ENCODE peak calls at places on chromosomes 6 and 20, in five cellular contexts. H is H1, V is GM12878, B is HEK293T, J is HepG2. E is an unnamed sample.

GRCh38 chr6:37705239-37706051 is 7.8 kb upstream of the MDGA1 start:
- DNase-seq in H (peak; percentile 67), J (no peak), B (peak; percentile 76), V (peak; percentile 30), E (peak; percentile 61)

GRCh38 chr6:168971549-168971948 is 282.1 kb downstream of the THBS2 start:
- DNase-seq in V (no peak), J (no peak), H (no peak), B (no peak), E (no peak)

GRCh38 chr20:31704225-31705119 is 18.2 kb downstream of the BCL2L1 start:
- DNase-seq in H (no peak), B (no peak), V (no peak), J (peak; percentile 100), E (no peak)

GRCh38 chr6:26103770-26104456 is 16.7 kb downstream of the HFE start:
- DNase-seq in J (peak; percentile 96), B (peak; percentile 70), V (peak; percentile 99), H (peak; percentile 80), E (peak; percentile 77)

GRCh38 chr20:34859367-34859766 is 13.3 kb downstream of the GGT7 start:
- DNase-seq in J (no peak), V (no peak), H (no peak), B (no peak), E (no peak)

GRCh38 chr6:51200676-51201075 is 382.0 kb downstream of the TFAP2B start:
- DNase-seq in B (no peak), V (no peak), H (no peak), J (no peak), E (no peak)

GRCh38 chr6:157985378-157986155 is 3.9 kb downstream of the SYNJ2 start:
- DNase-seq in H (no peak), V (no peak), B (no peak), J (peak; percentile 100), E (no peak)

GRCh38 chr6:90446164-90446563 is 140.7 kb downstream of the MAP3K7 start:
- DNase-seq in J (no peak), V (no peak), H (no peak), B (no peak), E (no peak)

GRCh38 chr6:37131104-37131959 is 38.6 kb upstream of the PIM1 start:
- DNase-seq in H (no peak), J (peak; percentile 68), V (no peak), B (no peak), E (no peak)

GRCh38 chr6:70103798-70104197 is 199.1 kb downstream of the COL9A1 start:
- DNase-seq in B (no peak), H (no peak), V (no peak), J (no peak), E (no peak)

GRCh38 chr20:17807670-17808069 is 107.9 kb downstream of the BANF2 start:
- DNase-seq in B (no peak), J (peak; percentile 58), V (no peak), H (no peak), E (no peak)

GRCh38 chr6:50824505-50824904 is 5.8 kb downstream of the TFAP2B start:
- DNase-seq in J (no peak), V (no peak), B (no peak), H (no peak), E (no peak)

GRCh38 chr6:41498968-41499599 is 47.1 kb upstream of the FOXP4 start:
- DNase-seq in V (no peak), B (no peak), J (peak; percentile 93), H (no peak), E (no peak)

GRCh38 chr6:122389704-122390103 is 9.7 kb upstream of the HSF2 start:
- DNase-seq in B (no peak), H (no peak), V (no peak), J (peak; percentile 23), E (no peak)

GRCh38 chr6:32529697-32530429 is at the start of gene HLA-DRB5:
- DNase-seq in H (no peak), V (peak; percentile 58), J (no peak), B (no peak), E (no peak)

GRCh38 chr6:16582437-16583150 is 178.7 kb downstream of the ATXN1 start:
- DNase-seq in V (no peak), H (no peak), B (no peak), J (no peak), E (no peak)

GRCh38 chr20:34377072-34377847 is 14.2 kb downstream of the ITCH start:
- DNase-seq in B (no peak), J (no peak), H (no peak), V (peak; percentile 72), E (no peak)

GRCh38 chr6:143015300-143015706 is 45.4 kb upstream of the AIG1 start:
- DNase-seq in B (no peak), V (peak; percentile 32), H (no peak), J (no peak), E (no peak)

GRCh38 chr6:34460796-34461507 is 4.9 kb upstream of the PACSIN1 start:
- DNase-seq in H (no peak), V (no peak), J (no peak), B (no peak), E (no peak)

GRCh38 chr6:156250593-156250992 is 526.6 kb upstream of the ARID1B start:
- DNase-seq in B (no peak), J (no peak), H (no peak), V (no peak), E (no peak)

GRCh38 chr6:21263531-21264287 is 329.8 kb upstream of the SOX4 start:
- DNase-seq in J (no peak), H (no peak), B (peak; percentile 55), V (peak; percentile 63), E (no peak)

GRCh38 chr6:15628499-15629131 is 34.2 kb downstream of the DTNBP1 start:
- DNase-seq in B (no peak), J (no peak), V (no peak), H (no peak), E (no peak)

GRCh38 chr6:132279592-132280139 is 121.6 kb downstream of the MOXD1 start:
- DNase-seq in B (peak; percentile 80), H (peak; percentile 15), J (peak; percentile 78), V (peak; percentile 64), E (peak; percentile 50)

GRCh38 chr20:7622399-7622961 is 317.8 kb downstream of the HAO1 start:
- DNase-seq in B (no peak), V (no peak), H (no peak), J (no peak), E (no peak)

GRCh38 chr6:113842165-113842564 is 15.0 kb upstream of the MARCKS start:
- DNase-seq in H (no peak), J (no peak), V (no peak), B (no peak), E (no peak)
- TF ChIP-seq SUZ12 in H (no peak), J (no peak), V (no peak), B (no peak), E (no peak)

DNA sequence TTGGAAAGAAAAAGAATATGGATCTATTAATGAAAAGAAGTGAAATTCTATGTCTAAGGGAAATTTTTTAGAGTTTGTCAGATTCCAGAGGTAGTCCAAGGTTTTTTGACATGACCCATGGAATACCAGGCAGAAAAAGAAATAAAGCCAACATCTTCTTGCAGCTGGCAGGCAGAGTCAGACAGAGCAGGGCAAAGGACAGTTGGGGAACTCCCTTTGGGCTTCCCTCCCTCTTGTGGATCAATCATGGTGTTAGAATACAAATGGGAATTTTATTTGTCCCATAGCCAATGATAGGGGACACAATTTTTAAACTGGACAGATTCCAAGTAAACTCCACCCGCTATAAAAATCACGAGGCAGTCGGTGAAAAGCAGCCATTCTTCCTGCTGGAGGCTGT is 92.1 kb upstream of the TAB2 start:
- DNase-seq in B (no peak), J (no peak), H (no peak), V (no peak), E (no peak)
- TF ChIP-seq SUZ12 in B (no peak), J (no peak), H (no peak), V (no peak), E (no peak)

DNA sequence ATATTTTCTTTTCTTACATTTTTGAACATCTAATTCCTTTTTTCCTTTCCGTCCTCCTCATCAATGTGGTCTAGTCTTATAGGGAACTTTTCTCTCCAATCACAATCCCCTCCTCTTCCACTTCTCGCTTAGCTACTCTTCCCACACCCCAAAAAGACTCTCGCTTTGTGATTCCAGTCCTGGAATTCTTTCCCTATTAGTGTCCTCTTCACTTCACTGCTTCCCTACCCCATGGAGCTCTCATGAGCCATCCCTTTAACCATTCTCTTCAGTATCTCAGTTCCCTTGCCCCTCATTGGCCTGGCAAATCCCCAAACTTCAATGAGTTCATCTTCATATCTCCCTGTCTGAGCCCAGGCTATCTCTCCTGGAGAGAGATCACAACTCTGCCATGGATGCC is 55.3 kb upstream of the CEP85L start:
- DNase-seq in V (no peak), B (no peak), J (no peak), H (no peak), E (no peak)
- TF ChIP-seq SUZ12 in V (no peak), B (no peak), J (no peak), H (no peak), E (no peak)

DNA sequence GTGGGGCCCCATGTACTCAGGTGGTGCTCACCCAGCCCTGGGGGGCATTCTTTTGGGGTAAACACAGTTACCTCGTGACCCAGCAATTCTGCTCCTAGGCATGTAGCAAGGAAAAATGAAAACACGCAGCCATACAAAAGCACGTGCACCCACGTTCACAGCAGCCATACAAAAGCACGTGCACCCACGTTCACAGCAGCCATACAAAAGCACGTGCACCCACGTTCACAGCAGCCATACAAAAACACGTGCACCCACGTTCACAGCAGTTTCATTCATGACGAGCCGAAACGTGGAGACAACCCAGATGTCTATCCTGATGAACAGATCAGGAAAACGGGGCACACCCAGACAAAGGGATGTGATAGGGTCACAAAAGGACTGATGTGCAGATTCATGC is 57.1 kb downstream of the YTHDF1 start:
- DNase-seq in J (no peak), H (no peak), V (no peak), B (no peak), E (no peak)
- TF ChIP-seq SUZ12 in J (no peak), H (no peak), V (no peak), B (no peak), E (no peak)

E was measured in NT2/D1.